ENCODE peak calls at places on chromosomes 13 and 19, in nine cellular contexts. One of them, this sample, is unnamed.

GRCh38 chr19:48330012-48330681 is 4.8 kb downstream of the EMP3 start:
- DNase-seq in SK-N-SH: peak; percentile 91
- DNase-seq in prostate gland: peak; percentile 83
- DNase-seq in Panc1: no peak
- DNase-seq in transverse colon: peak; percentile 89
- DNase-seq in suprapubic skin: no peak
- DNase-seq in sigmoid colon: peak; percentile 89
- DNase-seq in stomach: peak; percentile 86
- DNase-seq in breast epithelium: peak; percentile 91
- DNase-seq in this sample: peak; percentile 94

GRCh38 chr19:52198678-52199077 is 8.8 kb downstream of the PPP2R1A start:
- DNase-seq in sigmoid colon: no peak
- DNase-seq in breast epithelium: no peak
- DNase-seq in transverse colon: no peak
- DNase-seq in Panc1: no peak
- DNase-seq in SK-N-SH: no peak
- DNase-seq in stomach: no peak
- DNase-seq in suprapubic skin: no peak
- DNase-seq in prostate gland: no peak
- DNase-seq in this sample: no peak

GRCh38 chr19:3132971-3133792 is 2.7 kb upstream of the GNA15 start:
- DNase-seq in Panc1: no peak
- DNase-seq in suprapubic skin: no peak
- DNase-seq in prostate gland: peak; percentile 53
- DNase-seq in stomach: no peak
- DNase-seq in sigmoid colon: no peak
- DNase-seq in breast epithelium: no peak
- DNase-seq in SK-N-SH: peak; percentile 55
- DNase-seq in transverse colon: peak; percentile 47
- DNase-seq in this sample: peak; percentile 85

GRCh38 chr19:31538879-31539278 is 189.6 kb upstream of the TSHZ3 start:
- DNase-seq in Panc1: no peak
- DNase-seq in sigmoid colon: no peak
- DNase-seq in prostate gland: no peak
- DNase-seq in stomach: no peak
- DNase-seq in suprapubic skin: no peak
- DNase-seq in transverse colon: no peak
- DNase-seq in breast epithelium: no peak
- DNase-seq in SK-N-SH: no peak
- DNase-seq in this sample: no peak

GRCh38 chr19:55369651-55370304 is 485 bp downstream of the IL11 start:
- DNase-seq in transverse colon: no peak
- DNase-seq in suprapubic skin: no peak
- DNase-seq in Panc1: no peak
- DNase-seq in stomach: no peak
- DNase-seq in prostate gland: no peak
- DNase-seq in breast epithelium: no peak
- DNase-seq in SK-N-SH: peak; percentile 96
- DNase-seq in sigmoid colon: no peak
- DNase-seq in this sample: no peak

GRCh38 chr19:19488041-19488874 is 27.1 kb downstream of the TSSK6 start:
- DNase-seq in sigmoid colon: no peak
- DNase-seq in SK-N-SH: peak; percentile 67
- DNase-seq in stomach: peak; percentile 59
- DNase-seq in breast epithelium: no peak
- DNase-seq in prostate gland: no peak
- DNase-seq in suprapubic skin: no peak
- DNase-seq in Panc1: no peak
- DNase-seq in transverse colon: peak; percentile 60
- DNase-seq in this sample: peak; percentile 30

GRCh38 chr19:42284641-42285341 is 15.7 kb downstream of the CIC start:
- DNase-seq in Panc1: no peak
- DNase-seq in suprapubic skin: no peak
- DNase-seq in stomach: no peak
- DNase-seq in breast epithelium: no peak
- DNase-seq in sigmoid colon: peak; percentile 79
- DNase-seq in transverse colon: no peak
- DNase-seq in prostate gland: no peak
- DNase-seq in SK-N-SH: no peak
- DNase-seq in this sample: peak; percentile 4

GRCh38 chr13:23673867-23674605 is 103.8 kb downstream of the TNFRSF19 start:
- DNase-seq in sigmoid colon: no peak
- DNase-seq in SK-N-SH: no peak
- DNase-seq in transverse colon: no peak
- DNase-seq in Panc1: no peak
- DNase-seq in stomach: no peak
- DNase-seq in prostate gland: no peak
- DNase-seq in breast epithelium: no peak
- DNase-seq in suprapubic skin: no peak
- DNase-seq in this sample: no peak

GRCh38 chr19:44204772-44205171 is 7.6 kb upstream of the ZNF227 start:
- DNase-seq in transverse colon: no peak
- DNase-seq in suprapubic skin: no peak
- DNase-seq in prostate gland: no peak
- DNase-seq in SK-N-SH: no peak
- DNase-seq in stomach: no peak
- DNase-seq in breast epithelium: no peak
- DNase-seq in Panc1: no peak
- DNase-seq in sigmoid colon: no peak
- DNase-seq in this sample: no peak

GRCh38 chr13:30312859-30313258 is 5.5 kb upstream of the KATNAL1 start:
- DNase-seq in transverse colon: no peak
- DNase-seq in stomach: no peak
- DNase-seq in sigmoid colon: no peak
- DNase-seq in prostate gland: no peak
- DNase-seq in Panc1: no peak
- DNase-seq in suprapubic skin: no peak
- DNase-seq in SK-N-SH: no peak
- DNase-seq in breast epithelium: no peak
- DNase-seq in this sample: no peak

GRCh38 chr19:19531951-19532805 is 3.5 kb downstream of the YJEFN3 start:
- DNase-seq in SK-N-SH: peak; percentile 86
- DNase-seq in prostate gland: peak; percentile 76
- DNase-seq in sigmoid colon: peak; percentile 88
- DNase-seq in Panc1: no peak
- DNase-seq in breast epithelium: peak; percentile 84
- DNase-seq in suprapubic skin: peak; percentile 94
- DNase-seq in stomach: peak; percentile 92
- DNase-seq in transverse colon: peak; percentile 86
- DNase-seq in this sample: peak; percentile 55

GRCh38 chr19:23908165-23908564 is 6.5 kb upstream of the ZNF726 start:
- DNase-seq in sigmoid colon: no peak
- DNase-seq in stomach: no peak
- DNase-seq in prostate gland: no peak
- DNase-seq in breast epithelium: no peak
- DNase-seq in Panc1: no peak
- DNase-seq in suprapubic skin: no peak
- DNase-seq in SK-N-SH: no peak
- DNase-seq in transverse colon: no peak
- DNase-seq in this sample: no peak
- TF ChIP-seq POLR2AphosphoS5 in sigmoid colon: no peak
- TF ChIP-seq POLR2AphosphoS5 in stomach: no peak
- TF ChIP-seq POLR2AphosphoS5 in prostate gland: no peak
- TF ChIP-seq POLR2AphosphoS5 in breast epithelium: no peak
- TF ChIP-seq POLR2AphosphoS5 in Panc1: no peak
- TF ChIP-seq POLR2AphosphoS5 in suprapubic skin: no peak
- TF ChIP-seq POLR2AphosphoS5 in SK-N-SH: no peak
- TF ChIP-seq POLR2AphosphoS5 in transverse colon: no peak
- TF ChIP-seq POLR2AphosphoS5 in this sample: no peak

DNA sequence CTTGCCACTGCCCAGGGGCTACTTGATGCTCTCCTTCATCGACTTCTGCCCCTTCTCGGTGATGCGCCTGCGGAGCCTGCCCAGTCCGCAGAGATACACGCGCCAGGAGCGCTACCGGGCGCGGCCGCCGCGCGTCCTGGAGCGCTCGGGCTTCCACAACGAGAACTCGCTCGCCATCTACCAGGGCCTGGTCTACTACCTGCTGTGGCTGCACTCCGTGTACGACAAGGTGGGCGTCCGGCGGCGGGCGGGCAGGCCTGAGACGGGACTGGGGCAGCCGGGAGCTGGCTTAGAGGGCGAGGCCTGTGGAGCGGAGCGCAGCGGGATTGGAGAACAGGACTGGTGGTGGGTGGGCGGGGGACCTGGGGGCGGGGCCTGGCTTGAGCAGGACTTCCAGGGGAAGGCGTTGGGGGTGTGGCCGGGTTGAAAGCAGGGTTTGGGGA is 12.7 kb upstream of the PSMD8 start:
- DNase-seq in Panc1: peak; percentile 28
- DNase-seq in stomach: peak; percentile 77
- DNase-seq in suprapubic skin: peak; percentile 87
- DNase-seq in prostate gland: peak; percentile 78
- DNase-seq in transverse colon: peak; percentile 79
- DNase-seq in sigmoid colon: peak; percentile 79
- DNase-seq in SK-N-SH: peak; percentile 97
- DNase-seq in breast epithelium: peak; percentile 83
- DNase-seq in this sample: no peak
- TF ChIP-seq CTCF in Panc1: no peak
- TF ChIP-seq CTCF in stomach: peak; percentile 52
- TF ChIP-seq CTCF in suprapubic skin: no peak
- TF ChIP-seq CTCF in prostate gland: peak; percentile 45
- TF ChIP-seq CTCF in transverse colon: peak; percentile 36
- TF ChIP-seq CTCF in sigmoid colon: no peak
- TF ChIP-seq CTCF in SK-N-SH: peak; percentile 16
- TF ChIP-seq CTCF in breast epithelium: no peak
- TF ChIP-seq CTCF in this sample: no peak

GRCh38 chr13:50129923-50130685 is 114.9 kb downstream of the KCNRG start:
- DNase-seq in suprapubic skin: no peak
- DNase-seq in breast epithelium: no peak
- DNase-seq in transverse colon: peak; percentile 48
- DNase-seq in stomach: no peak
- DNase-seq in Panc1: no peak
- DNase-seq in prostate gland: no peak
- DNase-seq in SK-N-SH: peak; percentile 77
- DNase-seq in sigmoid colon: peak; percentile 70
- DNase-seq in this sample: no peak

GRCh38 chr13:50129065-50129922 is 114.0 kb downstream of the KCNRG start:
- DNase-seq in SK-N-SH: no peak
- DNase-seq in transverse colon: no peak
- DNase-seq in breast epithelium: no peak
- DNase-seq in sigmoid colon: no peak
- DNase-seq in prostate gland: no peak
- DNase-seq in Panc1: no peak
- DNase-seq in stomach: no peak
- DNase-seq in suprapubic skin: no peak
- DNase-seq in this sample: no peak

GRCh38 chr13:50128406-50129048 is 113.3 kb downstream of the KCNRG start:
- DNase-seq in prostate gland: no peak
- DNase-seq in SK-N-SH: no peak
- DNase-seq in sigmoid colon: no peak
- DNase-seq in stomach: no peak
- DNase-seq in suprapubic skin: no peak
- DNase-seq in breast epithelium: no peak
- DNase-seq in Panc1: no peak
- DNase-seq in transverse colon: no peak
- DNase-seq in this sample: no peak

GRCh38 chr13:50131998-50132936 is 117.0 kb downstream of the KCNRG start:
- DNase-seq in suprapubic skin: no peak
- DNase-seq in transverse colon: no peak
- DNase-seq in Panc1: no peak
- DNase-seq in breast epithelium: no peak
- DNase-seq in SK-N-SH: no peak
- DNase-seq in prostate gland: no peak
- DNase-seq in sigmoid colon: no peak
- DNase-seq in stomach: no peak
- DNase-seq in this sample: no peak

DNA sequence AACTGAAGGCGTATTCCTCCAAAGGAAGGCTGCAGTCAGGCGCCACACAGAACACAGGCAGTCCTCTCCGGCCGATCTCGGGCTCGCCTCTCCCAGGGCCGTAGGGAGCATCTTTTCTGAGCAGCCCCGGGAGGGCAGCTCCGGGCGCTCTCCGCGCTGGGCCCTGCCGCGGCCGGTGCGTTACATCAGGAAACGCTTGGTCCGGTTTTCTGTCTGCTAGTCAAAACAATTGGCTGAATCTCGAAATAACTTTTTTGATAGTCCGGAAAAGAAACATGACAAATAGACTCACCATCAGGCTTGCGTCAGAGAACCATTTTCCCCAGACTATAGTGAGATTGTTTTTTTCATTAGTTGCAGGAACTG is 115.4 kb downstream of the KCNRG start:
- DNase-seq in prostate gland: no peak
- DNase-seq in SK-N-SH: peak; percentile 75
- DNase-seq in transverse colon: peak; percentile 29
- DNase-seq in breast epithelium: no peak
- DNase-seq in suprapubic skin: no peak
- DNase-seq in Panc1: no peak
- DNase-seq in stomach: no peak
- DNase-seq in sigmoid colon: no peak
- DNase-seq in this sample: no peak
- TF ChIP-seq POLR2AphosphoS5 in prostate gland: no peak
- TF ChIP-seq POLR2AphosphoS5 in SK-N-SH: no peak
- TF ChIP-seq POLR2AphosphoS5 in transverse colon: no peak
- TF ChIP-seq POLR2AphosphoS5 in breast epithelium: no peak
- TF ChIP-seq POLR2AphosphoS5 in suprapubic skin: no peak
- TF ChIP-seq POLR2AphosphoS5 in Panc1: no peak
- TF ChIP-seq POLR2AphosphoS5 in stomach: no peak
- TF ChIP-seq POLR2AphosphoS5 in sigmoid colon: peak; percentile 30
- TF ChIP-seq POLR2AphosphoS5 in this sample: no peak

DNA sequence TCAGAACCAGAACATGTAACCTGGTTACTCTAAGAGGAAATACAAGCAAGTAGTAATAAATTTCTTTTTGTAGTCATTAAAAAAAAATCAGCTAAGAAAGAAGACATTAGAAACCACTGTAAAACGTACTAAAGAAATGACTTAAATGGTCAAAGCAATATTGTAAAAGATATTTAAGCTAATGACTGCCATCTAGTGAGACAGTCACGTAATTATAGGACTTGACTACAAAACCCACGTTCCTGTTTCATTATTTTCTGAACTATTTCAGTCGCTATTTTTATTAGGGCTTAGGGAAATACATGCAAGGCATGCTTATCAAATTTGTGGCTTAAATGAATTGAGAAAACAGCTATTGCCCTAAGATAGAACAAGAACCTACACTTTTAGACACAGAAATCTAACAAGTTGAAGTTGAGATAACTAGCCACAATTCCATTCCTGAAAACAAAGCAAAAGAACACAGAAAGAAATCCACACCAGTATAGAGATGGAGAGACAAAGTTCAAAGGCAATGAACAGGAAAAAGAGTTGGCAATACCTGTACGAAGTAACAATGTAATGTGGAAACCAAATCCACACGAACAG is 17.9 kb downstream of the ALG5 start:
- DNase-seq in breast epithelium: no peak
- DNase-seq in stomach: no peak
- DNase-seq in suprapubic skin: no peak
- DNase-seq in Panc1: no peak
- DNase-seq in sigmoid colon: no peak
- DNase-seq in SK-N-SH: peak; percentile 50
- DNase-seq in prostate gland: no peak
- DNase-seq in transverse colon: no peak
- DNase-seq in this sample: no peak
- TF ChIP-seq CTCF in breast epithelium: no peak
- TF ChIP-seq CTCF in stomach: peak; percentile 10
- TF ChIP-seq CTCF in suprapubic skin: no peak
- TF ChIP-seq CTCF in Panc1: peak; percentile 21
- TF ChIP-seq CTCF in sigmoid colon: peak; percentile 43
- TF ChIP-seq CTCF in SK-N-SH: peak; percentile 75
- TF ChIP-seq CTCF in prostate gland: peak; percentile 65
- TF ChIP-seq CTCF in transverse colon: peak; percentile 53
- TF ChIP-seq CTCF in this sample: peak; percentile 17

This sample was measured in HL-60.